ENCODE peak calls at places on chromosomes 11 and 22, in ten cellular contexts. V is pulmonary artery endothelial cell; J is HFFc6; P is NCI-H2029 treated with DMSO at 0.1 percent for 48 hours; X is amniotic stem cell; M is WTC11; A is GM10248; Y is fibroblast of mammary gland; H is activated CD4-positive, alpha-beta T cell treated with anti-CD3 and anti-CD28 coated beads, Interleukin-2, amount 10 ng/mL, durations not matched to agents 7 days and 5 days; S is pancreas. C is an unnamed sample.

GRCh38 chr11:110908401-110909106 is 196.3 kb upstream of the ARHGAP20 start:
- DNase-seq in P (no peak), A (no peak), X (peak), M (no peak), V (no peak), H (peak), S (no peak), J (peak), Y (peak), C (peak)

GRCh38 chr22:27129266-27129665 is 471.9 kb downstream of the MIAT start:
- DNase-seq in A (no peak), M (no peak), J (peak), V (no peak), P (no peak), X (no peak), H (no peak), Y (peak), S (no peak), C (peak)

GRCh38 chr11:86151188-86152005 is 82.5 kb upstream of the PICALM start:
- DNase-seq in M (no peak), V (no peak), A (no peak), J (peak), P (no peak), S (peak), Y (peak), H (no peak), X (no peak), C (peak)

GRCh38 chr11:36271794-36272409 is 17.3 kb downstream of the COMMD9 start:
- DNase-seq in S (no peak), H (no peak), J (peak), X (no peak), A (no peak), P (no peak), M (no peak), V (no peak), Y (no peak), C (no peak)

GRCh38 chr11:83087035-83087434 is 15.3 kb upstream of the RAB30 start:
- DNase-seq in X (no peak), V (no peak), A (no peak), J (no peak), H (no peak), M (no peak), Y (peak), S (no peak), P (peak), C (no peak)

GRCh38 chr11:105937331-105937730 is 84.7 kb downstream of the MSANTD4 start:
- DNase-seq in J (peak), S (no peak), P (no peak), A (no peak), M (no peak), V (peak), X (no peak), Y (peak), H (no peak), C (peak)

GRCh38 chr11:13354335-13354734 is 76.7 kb downstream of the BMAL1 start:
- DNase-seq in A (no peak), Y (peak), J (peak), X (no peak), H (no peak), M (peak), V (no peak), P (peak), S (no peak), C (no peak)

GRCh38 chr11:296206-296975 is 2.9 kb downstream of the IFITM5 start:
- DNase-seq in P (no peak), M (peak), X (no peak), H (no peak), V (no peak), J (no peak), S (no peak), A (no peak), Y (no peak), C (no peak)

GRCh38 chr11:114077482-114078305 is 18.2 kb downstream of the ZBTB16 start:
- DNase-seq in Y (no peak), P (peak), V (no peak), M (no peak), H (peak), X (no peak), A (no peak), J (no peak), S (no peak), C (no peak)

GRCh38 chr22:44130076-44130711 is 50.5 kb upstream of the PARVG start:
- DNase-seq in P (no peak), M (no peak), X (no peak), V (no peak), A (no peak), S (no peak), J (no peak), Y (peak), H (no peak), C (peak)

C was measured in foreskin keratinocyte.